ENCODE peak calls at places on chromosomes 12 and 14, in seven cellular contexts. L is GM23248, T is HAP-1, U is aorta, P is OCI-LY7, S is stomach, A is ovary. W is an unnamed sample. For H3K4me1, the result is how much of the 10 kb centered on the place peaks cover.

GRCh38 chr12:26563555-26563954 is 269.4 kb downstream of the ITPR2 start:
- DNase-seq in L (no peak), T (no peak), U (no peak), P (no peak), S (no peak), A (no peak), W (no peak)

GRCh38 chr12:79546461-79547043 is 144.2 kb downstream of the PAWR start:
- DNase-seq in L (peak), T (no peak), U (no peak), P (no peak), S (no peak), A (no peak), W (no peak)

GRCh38 chr12:32025906-32026305 is 66.7 kb downstream of the RESF1 start:
- DNase-seq in L (no peak), T (no peak), U (no peak), P (peak), S (no peak), A (no peak), W (no peak)

GRCh38 chr14:22713631-22713950 is 52.9 kb upstream of the OXA1L start:
- DNase-seq in L (no peak), T (no peak), U (no peak), P (no peak), S (no peak), A (no peak), W (no peak)

GRCh38 chr14:80959448-80960006 is 4.1 kb downstream of the TSHR start:
- DNase-seq in L (no peak), T (no peak), U (no peak), P (peak), S (no peak), A (no peak), W (no peak)

GRCh38 chr14:37246427-37246829 is 48.7 kb downstream of the MIPOL1 start:
- DNase-seq in L (peak), T (peak), U (no peak), P (peak), S (no peak), A (no peak), W (no peak)

GRCh38 chr12:18589316-18589715 is 148.5 kb downstream of the PLCZ1 start:
- DNase-seq in L (peak), T (peak), U (no peak), P (no peak), S (no peak), A (no peak), W (no peak)

GRCh38 chr12:57461326-57461903 is 1.8 kb downstream of the GLI1 start:
- DNase-seq in L (peak), T (peak), U (peak), P (peak), S (peak), A (peak), W (no peak)

GRCh38 chr14:47044841-47045240 is 393.3 kb upstream of the RPL10L start:
- DNase-seq in L (no peak), T (no peak), U (no peak), P (no peak), S (peak), A (no peak), W (no peak)

GRCh38 chr12:12985817-12986408 is 14.2 kb downstream of the HEBP1 start:
- DNase-seq in L (peak), T (peak), U (no peak), P (no peak), S (no peak), A (no peak), W (no peak)

GRCh38 chr12:42094277-42094676 is 50.4 kb downstream of the GXYLT1 start:
- DNase-seq in L (peak), T (no peak), U (no peak), P (no peak), S (no peak), A (no peak), W (no peak)

GRCh38 chr12:20264608-20265114 is 103.7 kb upstream of the PDE3A start:
- DNase-seq in L (no peak), T (no peak), U (no peak), P (no peak), S (no peak), A (no peak), W (no peak)

GRCh38 chr12:93134893-93135285 is 205.8 kb upstream of the EEA1 start:
- DNase-seq in L (no peak), T (no peak), U (no peak), P (no peak), S (no peak), A (no peak), W (no peak)
- H3K4me1 ChIP-seq in L (under half), T (under half), U (under half), P (under half), S (under half), A (under half), W (under half)

DNA sequence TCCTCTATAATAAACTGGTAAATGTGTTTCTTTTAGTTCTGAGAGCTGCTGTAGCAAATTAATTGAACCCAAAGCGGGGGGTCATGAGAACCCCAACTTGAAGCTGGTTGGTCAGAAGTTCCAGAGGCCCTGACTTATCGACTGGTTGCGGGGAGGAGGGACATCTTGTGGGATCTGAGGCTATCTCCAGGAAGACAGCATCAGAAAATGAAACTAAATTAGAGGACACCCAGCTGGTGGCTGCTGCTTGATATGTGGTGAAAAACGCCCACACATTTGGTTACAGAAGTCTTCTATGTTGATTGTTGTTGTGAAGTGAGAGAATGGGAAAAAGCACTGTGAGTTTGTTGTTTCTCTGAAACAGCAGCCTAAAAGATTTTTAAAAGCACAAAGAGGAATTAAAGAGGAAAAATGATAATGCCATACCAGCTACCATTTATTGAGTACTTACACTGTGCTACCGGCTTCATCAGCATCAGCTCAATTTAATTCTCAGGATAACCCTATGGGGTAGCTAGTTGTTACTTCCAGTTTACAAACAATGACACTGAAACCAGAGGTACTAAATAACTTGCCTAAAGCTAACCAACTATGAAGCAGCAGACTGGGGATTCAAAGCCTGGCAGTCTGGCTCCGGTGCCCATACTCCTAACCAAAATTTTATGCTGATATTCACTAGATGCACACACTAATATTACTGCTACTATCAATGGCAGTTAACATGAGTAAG is 24.3 kb downstream of the DDX24 start:
- DNase-seq in L (peak), T (no peak), U (no peak), P (no peak), S (no peak), A (no peak), W (no peak)
- H3K4me1 ChIP-seq in L (under half), T (under half), U (under half), P (under half), S (under half), A (under half), W (under half)

GRCh38 chr14:41146391-41146790 is 460.3 kb upstream of the LRFN5 start:
- DNase-seq in L (no peak), T (no peak), U (no peak), P (no peak), S (no peak), A (no peak), W (no peak)
- H3K4me1 ChIP-seq in L (under half), T (under half), U (under half), P (under half), S (under half), A (under half), W (under half)

DNA sequence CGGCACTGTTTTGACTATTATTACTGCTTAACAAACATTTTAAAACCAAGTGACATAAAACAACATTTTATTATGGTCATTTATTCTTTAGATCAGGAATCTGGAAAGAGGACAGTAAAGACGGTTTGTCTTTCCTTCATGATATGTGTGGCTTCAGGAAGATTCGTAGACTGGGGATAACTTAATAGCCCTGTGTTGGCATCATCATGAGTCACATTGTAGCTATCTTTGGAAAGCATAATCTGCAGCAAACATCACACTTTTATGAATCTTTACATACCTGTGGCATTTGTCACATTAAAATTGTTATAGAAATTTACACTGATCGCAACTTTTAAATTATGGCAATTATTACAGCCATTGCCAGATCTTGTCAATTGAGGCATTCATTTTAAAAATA is 397.2 kb downstream of the NOVA1 start:
- DNase-seq in L (peak), T (no peak), U (no peak), P (no peak), S (no peak), A (no peak), W (no peak)
- H3K4me1 ChIP-seq in L (under half), T (under half), U (under half), P (under half), S (under half), A (under half), W (under half)

GRCh38 chr12:54689034-54689372 is 40.8 kb upstream of the DCD start:
- DNase-seq in L (no peak), T (no peak), U (no peak), P (no peak), S (no peak), A (no peak), W (no peak)
- H3K4me1 ChIP-seq in L (under half), T (under half), U (under half), P (under half), S (under half), A (under half), W (under half)

GRCh38 chr12:51836833-51837184 is 11.7 kb downstream of the FIGNL2 start:
- DNase-seq in L (no peak), T (no peak), U (no peak), P (no peak), S (no peak), A (no peak), W (no peak)
- H3K4me1 ChIP-seq in L (under half), T (under half), U (under half), P (under half), S (under half), A (under half), W (under half)

W was measured in RWPE2.